ENCODE peak calls at places on chromosomes 12 and 14, in six cellular contexts. One of them, this sample, is unnamed.

GRCh38 chr14:64725360-64725815 is 21.2 kb downstream of the PLEKHG3 start:
- DNase-seq in SK-N-SH: no peak
- DNase-seq in K562: no peak
- DNase-seq in HCT116: no peak
- DNase-seq in HepG2: no peak
- DNase-seq in H1: no peak
- DNase-seq in this sample: no peak

GRCh38 chr14:74982661-74983060 is 20.1 kb upstream of the EIF2B2 start:
- DNase-seq in SK-N-SH: no peak
- DNase-seq in K562: no peak
- DNase-seq in HCT116: no peak
- DNase-seq in HepG2: no peak
- DNase-seq in H1: no peak
- DNase-seq in this sample: no peak

GRCh38 chr12:113063396-113064350 is 7.1 kb downstream of the DTX1 start:
- DNase-seq in SK-N-SH: peak
- DNase-seq in K562: no peak
- DNase-seq in HCT116: no peak
- DNase-seq in HepG2: no peak
- DNase-seq in H1: no peak
- DNase-seq in this sample: no peak

GRCh38 chr12:45827974-45828373 is 98.5 kb downstream of the ARID2 start:
- DNase-seq in SK-N-SH: no peak
- DNase-seq in K562: no peak
- DNase-seq in HCT116: no peak
- DNase-seq in HepG2: no peak
- DNase-seq in H1: no peak
- DNase-seq in this sample: no peak

GRCh38 chr12:112381898-112382796 is at the start of gene HECTD4:
- DNase-seq in SK-N-SH: peak
- DNase-seq in K562: peak
- DNase-seq in HCT116: peak
- DNase-seq in HepG2: peak
- DNase-seq in H1: peak
- DNase-seq in this sample: peak

GRCh38 chr14:36254020-36254614 is 66.3 kb downstream of the MBIP start:
- DNase-seq in SK-N-SH: no peak
- DNase-seq in K562: no peak
- DNase-seq in HCT116: no peak
- DNase-seq in HepG2: peak
- DNase-seq in H1: no peak
- DNase-seq in this sample: no peak

GRCh38 chr12:47408171-47408871 is 297.5 kb downstream of the RPAP3 start:
- DNase-seq in SK-N-SH: no peak
- DNase-seq in K562: peak
- DNase-seq in HCT116: peak
- DNase-seq in HepG2: peak
- DNase-seq in H1: no peak
- DNase-seq in this sample: peak

GRCh38 chr12:24407884-24408283 is 458.4 kb upstream of the SOX5 start:
- DNase-seq in SK-N-SH: no peak
- DNase-seq in K562: no peak
- DNase-seq in HCT116: no peak
- DNase-seq in HepG2: no peak
- DNase-seq in H1: no peak
- DNase-seq in this sample: no peak

GRCh38 chr12:2877959-2878732 is 1.1 kb downstream of the RHNO1 start:
- DNase-seq in SK-N-SH: no peak
- DNase-seq in K562: no peak
- DNase-seq in HCT116: no peak
- DNase-seq in HepG2: no peak
- DNase-seq in H1: no peak
- DNase-seq in this sample: no peak

GRCh38 chr12:45575823-45576448 is 153.6 kb upstream of the ARID2 start:
- DNase-seq in SK-N-SH: no peak
- DNase-seq in K562: no peak
- DNase-seq in HCT116: no peak
- DNase-seq in HepG2: no peak
- DNase-seq in H1: no peak
- DNase-seq in this sample: no peak

GRCh38 chr12:27343255-27344000 is 10.8 kb downstream of the BMAL2 start:
- DNase-seq in SK-N-SH: no peak
- DNase-seq in K562: no peak
- DNase-seq in HCT116: no peak
- DNase-seq in HepG2: no peak
- DNase-seq in H1: no peak
- DNase-seq in this sample: no peak

GRCh38 chr12:51270847-51271518 is 768 bp upstream of the SMAGP start:
- DNase-seq in SK-N-SH: no peak
- DNase-seq in K562: no peak
- DNase-seq in HCT116: peak
- DNase-seq in HepG2: peak
- DNase-seq in H1: no peak
- DNase-seq in this sample: peak

GRCh38 chr12:104121001-104121400 is 17.0 kb downstream of the NFYB start:
- DNase-seq in SK-N-SH: no peak
- DNase-seq in K562: no peak
- DNase-seq in HCT116: no peak
- DNase-seq in HepG2: no peak
- DNase-seq in H1: no peak
- DNase-seq in this sample: no peak

GRCh38 chr14:60249321-60250251 is 565 bp downstream of the PPM1A start:
- DNase-seq in SK-N-SH: peak
- DNase-seq in K562: peak
- DNase-seq in HCT116: peak
- DNase-seq in HepG2: peak
- DNase-seq in H1: no peak
- DNase-seq in this sample: peak

GRCh38 chr12:108854453-108855283 is 2.7 kb downstream of the SSH1 start:
- DNase-seq in SK-N-SH: no peak
- DNase-seq in K562: peak
- DNase-seq in HCT116: peak
- DNase-seq in HepG2: no peak
- DNase-seq in H1: no peak
- DNase-seq in this sample: no peak

GRCh38 chr14:92510972-92511371 is 2.6 kb upstream of the RIN3 start:
- DNase-seq in SK-N-SH: no peak
- DNase-seq in K562: peak
- DNase-seq in HCT116: peak
- DNase-seq in HepG2: peak
- DNase-seq in H1: no peak
- DNase-seq in this sample: peak

GRCh38 chr12:66044731-66045130 is 85.8 kb downstream of the LLPH start:
- DNase-seq in SK-N-SH: no peak
- DNase-seq in K562: no peak
- DNase-seq in HCT116: no peak
- DNase-seq in HepG2: peak
- DNase-seq in H1: no peak
- DNase-seq in this sample: no peak

GRCh38 chr12:79058342-79058741 is 193.8 kb downstream of the SYT1 start:
- DNase-seq in SK-N-SH: no peak
- DNase-seq in K562: no peak
- DNase-seq in HCT116: peak
- DNase-seq in HepG2: peak
- DNase-seq in H1: no peak
- DNase-seq in this sample: peak

GRCh38 chr12:108570743-108571603 is 8.6 kb downstream of the ISCU start:
- DNase-seq in SK-N-SH: no peak
- DNase-seq in K562: no peak
- DNase-seq in HCT116: peak
- DNase-seq in HepG2: peak
- DNase-seq in H1: no peak
- DNase-seq in this sample: peak

GRCh38 chr14:96625436-96625945 is 123.3 kb downstream of the PAPOLA start:
- DNase-seq in SK-N-SH: no peak
- DNase-seq in K562: no peak
- DNase-seq in HCT116: no peak
- DNase-seq in HepG2: no peak
- DNase-seq in H1: no peak
- DNase-seq in this sample: no peak

GRCh38 chr12:113468365-113469223 is 3.1 kb downstream of the LHX5 start:
- DNase-seq in SK-N-SH: peak
- DNase-seq in K562: no peak
- DNase-seq in HCT116: no peak
- DNase-seq in HepG2: no peak
- DNase-seq in H1: no peak
- DNase-seq in this sample: no peak

GRCh38 chr12:55816876-55817351 is 610 bp downstream of the SARNP start:
- DNase-seq in SK-N-SH: peak
- DNase-seq in K562: no peak
- DNase-seq in HCT116: no peak
- DNase-seq in HepG2: no peak
- DNase-seq in H1: no peak
- DNase-seq in this sample: no peak

GRCh38 chr14:89178802-89179201 is 238.2 kb downstream of the FOXN3 start:
- DNase-seq in SK-N-SH: no peak
- DNase-seq in K562: no peak
- DNase-seq in HCT116: no peak
- DNase-seq in HepG2: no peak
- DNase-seq in H1: no peak
- DNase-seq in this sample: no peak

GRCh38 chr12:131094831-131095805 is 141.4 kb downstream of the ADGRD1 start:
- DNase-seq in SK-N-SH: no peak
- DNase-seq in K562: no peak
- DNase-seq in HCT116: no peak
- DNase-seq in HepG2: no peak
- DNase-seq in H1: no peak
- DNase-seq in this sample: no peak
- TF ChIP-seq JUND in SK-N-SH: no peak
- TF ChIP-seq JUND in K562: no peak
- TF ChIP-seq JUND in HCT116: no peak
- TF ChIP-seq JUND in HepG2: no peak
- TF ChIP-seq JUND in H1: no peak
- TF ChIP-seq JUND in this sample: no peak

GRCh38 chr12:82650627-82651337 is 35.9 kb upstream of the TMTC2 start:
- DNase-seq in SK-N-SH: no peak
- DNase-seq in K562: no peak
- DNase-seq in HCT116: peak
- DNase-seq in HepG2: peak
- DNase-seq in H1: no peak
- DNase-seq in this sample: no peak
- TF ChIP-seq JUND in SK-N-SH: no peak
- TF ChIP-seq JUND in K562: no peak
- TF ChIP-seq JUND in HCT116: peak
- TF ChIP-seq JUND in HepG2: no peak
- TF ChIP-seq JUND in H1: no peak
- TF ChIP-seq JUND in this sample: no peak

GRCh38 chr12:70555081-70555480 is 82.1 kb downstream of the PTPRB start:
- DNase-seq in SK-N-SH: no peak
- DNase-seq in K562: no peak
- DNase-seq in HCT116: no peak
- DNase-seq in HepG2: no peak
- DNase-seq in H1: no peak
- DNase-seq in this sample: no peak

GRCh38 chr12:70550180-70550577 is 87.0 kb downstream of the PTPRB start:
- DNase-seq in SK-N-SH: no peak
- DNase-seq in K562: no peak
- DNase-seq in HCT116: no peak
- DNase-seq in HepG2: no peak
- DNase-seq in H1: no peak
- DNase-seq in this sample: no peak

GRCh38 chr12:70553391-70553859 is 83.8 kb downstream of the PTPRB start:
- DNase-seq in SK-N-SH: no peak
- DNase-seq in K562: no peak
- DNase-seq in HCT116: no peak
- DNase-seq in HepG2: no peak
- DNase-seq in H1: no peak
- DNase-seq in this sample: no peak

DNA sequence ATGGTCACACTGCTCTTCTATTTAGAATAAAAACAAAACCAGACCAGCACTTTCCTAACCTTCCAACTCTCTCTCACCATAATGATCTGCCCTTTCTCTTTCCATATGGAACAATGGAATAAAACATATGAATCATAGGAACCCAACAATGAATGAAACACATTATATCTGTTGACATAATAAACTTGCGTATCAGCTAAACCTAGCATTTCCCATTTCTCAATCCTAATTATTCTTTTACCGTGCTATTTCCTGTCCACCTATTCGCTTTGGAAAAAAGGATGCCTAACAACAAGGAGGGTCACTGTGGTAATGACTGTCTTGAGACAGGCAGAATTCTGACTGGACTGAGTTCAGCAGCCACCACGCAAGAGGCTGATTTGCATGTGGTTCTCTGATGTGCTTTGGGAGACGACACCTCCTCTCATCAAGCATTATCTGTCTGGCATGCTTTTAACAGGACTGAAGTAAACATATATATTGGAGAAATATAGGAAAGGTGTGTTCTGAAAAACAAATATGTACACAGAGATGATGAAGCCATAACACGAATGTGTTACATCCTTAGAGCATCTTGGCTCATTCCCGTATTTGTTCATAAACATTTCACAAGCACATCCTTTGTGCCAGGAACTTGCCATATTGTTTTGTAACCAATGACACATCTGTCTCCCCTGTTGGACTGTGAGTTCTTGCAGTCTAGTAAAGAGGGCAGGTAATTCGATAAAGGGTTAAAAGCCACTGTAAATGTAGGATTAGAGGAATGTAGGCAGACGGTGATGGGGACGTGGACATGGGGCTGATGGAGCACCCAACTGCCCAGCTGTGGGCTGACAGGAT is 87.7 kb downstream of the PTPRB start:
- DNase-seq in SK-N-SH: no peak
- DNase-seq in K562: no peak
- DNase-seq in HCT116: no peak
- DNase-seq in HepG2: peak
- DNase-seq in H1: no peak
- DNase-seq in this sample: no peak
- TF ChIP-seq JUND in SK-N-SH: no peak
- TF ChIP-seq JUND in K562: no peak
- TF ChIP-seq JUND in HCT116: no peak
- TF ChIP-seq JUND in HepG2: no peak
- TF ChIP-seq JUND in H1: no peak
- TF ChIP-seq JUND in this sample: no peak

DNA sequence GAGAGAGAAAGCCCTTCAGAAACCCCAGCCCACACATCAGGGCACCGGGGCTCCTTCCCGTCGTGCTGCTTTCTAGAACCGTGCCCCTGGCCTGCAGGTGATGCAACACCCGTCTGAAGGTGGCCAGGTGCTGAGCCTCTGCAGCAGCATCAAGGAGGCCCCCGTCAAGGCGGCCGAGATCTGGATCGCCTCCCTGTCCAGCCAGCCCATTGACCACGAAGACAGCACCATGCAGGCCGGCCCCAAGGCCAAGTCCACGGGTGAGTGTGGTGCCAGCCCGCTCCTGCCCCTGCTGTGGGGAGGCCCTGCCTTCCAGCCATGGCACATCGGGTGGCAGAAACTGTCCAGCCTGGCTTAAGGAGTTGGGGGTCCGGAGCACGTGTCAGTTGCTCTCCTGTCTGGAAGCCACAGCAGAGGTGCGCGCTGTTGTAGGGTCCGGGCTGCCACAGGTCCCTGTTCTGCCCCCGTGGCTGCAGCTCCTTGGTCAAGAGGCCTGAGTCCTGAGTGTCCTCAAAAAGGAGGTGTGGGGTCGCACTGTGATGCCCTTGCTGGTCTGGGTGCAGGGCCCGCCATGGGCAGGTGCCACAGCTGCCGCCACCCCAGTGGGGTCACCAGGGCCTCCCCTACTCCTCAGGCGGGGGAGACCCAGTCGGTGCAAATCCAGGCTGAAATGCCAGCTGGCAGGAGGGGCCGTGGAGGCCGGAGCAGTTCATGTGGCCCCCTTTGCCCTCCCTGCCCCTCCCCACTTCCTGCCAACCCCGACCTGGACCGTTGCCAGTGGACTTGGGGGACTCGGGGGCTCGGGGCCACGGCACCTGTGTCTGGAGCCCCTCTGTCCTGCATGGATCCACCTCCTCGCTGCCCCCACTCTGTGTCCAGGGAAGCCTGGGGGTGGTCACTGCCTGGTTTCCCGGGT is 31.0 kb upstream of the TEX22 start:
- DNase-seq in SK-N-SH: no peak
- DNase-seq in K562: no peak
- DNase-seq in HCT116: no peak
- DNase-seq in HepG2: no peak
- DNase-seq in H1: no peak
- DNase-seq in this sample: no peak
- TF ChIP-seq JUND in SK-N-SH: no peak
- TF ChIP-seq JUND in K562: no peak
- TF ChIP-seq JUND in HCT116: no peak
- TF ChIP-seq JUND in HepG2: no peak
- TF ChIP-seq JUND in H1: no peak
- TF ChIP-seq JUND in this sample: no peak

This sample was measured in T47D.